ENCODE peak calls at places on chromosomes 6 and 20, in four cellular contexts. One of them, this sample, is unnamed.

GRCh38 chr6:153210083-153210482 is 79.0 kb upstream of the RGS17 start:
- DNase-seq in GM23338: no peak
- DNase-seq in Peyer's patch: no peak
- DNase-seq in breast epithelium: no peak
- DNase-seq in this sample: no peak

GRCh38 chr6:112665815-112666214 is 318.7 kb downstream of the RFPL4B start:
- DNase-seq in breast epithelium: no peak
- DNase-seq in GM23338: no peak
- DNase-seq in Peyer's patch: no peak
- DNase-seq in this sample: no peak

GRCh38 chr6:154308986-154309385 is 47.6 kb downstream of the IPCEF1 start:
- DNase-seq in Peyer's patch: no peak
- DNase-seq in GM23338: no peak
- DNase-seq in breast epithelium: no peak
- DNase-seq in this sample: no peak

GRCh38 chr20:21534453-21534852 is 20.6 kb upstream of the NKX2-2 start:
- DNase-seq in Peyer's patch: no peak
- DNase-seq in GM23338: no peak
- DNase-seq in breast epithelium: no peak
- DNase-seq in this sample: peak

GRCh38 chr6:77089776-77090175 is 373.5 kb downstream of the HTR1B start:
- DNase-seq in GM23338: no peak
- DNase-seq in breast epithelium: no peak
- DNase-seq in Peyer's patch: no peak
- DNase-seq in this sample: no peak

GRCh38 chr20:34301587-34302311 is 1.4 kb downstream of the AHCY start:
- DNase-seq in breast epithelium: no peak
- DNase-seq in Peyer's patch: no peak
- DNase-seq in GM23338: no peak
- DNase-seq in this sample: no peak

GRCh38 chr6:82783587-82784253 is 281.9 kb downstream of the UBE3D start:
- DNase-seq in GM23338: peak
- DNase-seq in breast epithelium: no peak
- DNase-seq in Peyer's patch: no peak
- DNase-seq in this sample: no peak

GRCh38 chr20:12928755-12929401 is 79.9 kb upstream of the SPTLC3 start:
- DNase-seq in breast epithelium: no peak
- DNase-seq in Peyer's patch: no peak
- DNase-seq in GM23338: no peak
- DNase-seq in this sample: no peak

GRCh38 chr20:36786246-36786645 is 12.7 kb upstream of the DSN1 start:
- DNase-seq in GM23338: no peak
- DNase-seq in Peyer's patch: no peak
- DNase-seq in breast epithelium: no peak
- DNase-seq in this sample: no peak

GRCh38 chr20:21395666-21396044 is 1.7 kb downstream of the NKX2-4 start:
- DNase-seq in Peyer's patch: no peak
- DNase-seq in GM23338: peak
- DNase-seq in breast epithelium: no peak
- DNase-seq in this sample: no peak

GRCh38 chr20:37042986-37043972 is 52.5 kb downstream of the RBL1 start:
- DNase-seq in Peyer's patch: peak
- DNase-seq in GM23338: no peak
- DNase-seq in breast epithelium: no peak
- DNase-seq in this sample: no peak

GRCh38 chr6:109379706-109380105 is 2.6 kb downstream of the CD164 start:
- DNase-seq in Peyer's patch: no peak
- DNase-seq in GM23338: no peak
- DNase-seq in breast epithelium: no peak
- DNase-seq in this sample: no peak

GRCh38 chr6:143241110-143241509 is 180.4 kb downstream of the AIG1 start:
- DNase-seq in GM23338: no peak
- DNase-seq in Peyer's patch: no peak
- DNase-seq in breast epithelium: no peak
- DNase-seq in this sample: no peak

GRCh38 chr6:29730575-29731126 is 7.4 kb downstream of the HLA-F start:
- DNase-seq in GM23338: no peak
- DNase-seq in Peyer's patch: no peak
- DNase-seq in breast epithelium: no peak
- DNase-seq in this sample: no peak

DNA sequence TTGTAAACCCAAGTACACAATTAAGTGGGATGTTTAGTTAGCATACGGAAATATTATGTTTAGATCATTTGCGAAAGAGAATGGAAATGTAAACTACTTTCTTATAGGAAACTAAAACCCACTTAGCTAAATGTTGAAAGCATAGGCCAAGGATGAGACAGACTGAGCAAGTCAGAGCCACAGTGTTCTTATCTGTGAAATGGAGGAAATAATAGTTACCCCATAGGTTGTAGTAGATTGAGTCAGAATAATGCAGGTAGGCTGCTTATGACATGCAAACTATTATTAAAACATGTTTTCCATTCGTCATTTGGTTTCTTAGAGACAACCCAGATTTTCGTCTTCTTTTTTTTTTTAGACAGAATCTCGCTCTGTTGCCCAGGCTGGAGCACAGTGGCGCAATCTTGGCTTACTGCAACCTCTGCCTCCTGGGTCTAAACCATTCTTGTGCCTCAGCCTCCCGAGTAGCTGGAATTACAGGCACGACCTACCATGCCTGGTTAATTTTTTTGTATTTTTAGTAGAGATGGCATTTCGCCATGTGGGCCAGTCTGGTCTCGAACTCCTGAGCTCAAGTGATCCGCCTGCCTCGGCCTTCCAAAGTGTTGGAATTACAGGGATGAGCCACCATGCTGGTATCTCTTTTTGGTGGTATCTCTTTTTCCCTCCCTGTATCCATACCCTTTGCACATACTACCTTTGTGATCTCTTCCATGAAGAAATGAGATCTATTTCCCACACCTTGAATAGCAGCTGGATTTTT is 196.5 kb upstream of the ZNF217 start:
- DNase-seq in Peyer's patch: no peak
- DNase-seq in breast epithelium: no peak
- DNase-seq in GM23338: no peak
- DNase-seq in this sample: no peak
- H3K27ac ChIP-seq in Peyer's patch: no peak
- H3K27ac ChIP-seq in breast epithelium: peak
- H3K27ac ChIP-seq in GM23338: peak
- H3K27ac ChIP-seq in this sample: no peak

DNA sequence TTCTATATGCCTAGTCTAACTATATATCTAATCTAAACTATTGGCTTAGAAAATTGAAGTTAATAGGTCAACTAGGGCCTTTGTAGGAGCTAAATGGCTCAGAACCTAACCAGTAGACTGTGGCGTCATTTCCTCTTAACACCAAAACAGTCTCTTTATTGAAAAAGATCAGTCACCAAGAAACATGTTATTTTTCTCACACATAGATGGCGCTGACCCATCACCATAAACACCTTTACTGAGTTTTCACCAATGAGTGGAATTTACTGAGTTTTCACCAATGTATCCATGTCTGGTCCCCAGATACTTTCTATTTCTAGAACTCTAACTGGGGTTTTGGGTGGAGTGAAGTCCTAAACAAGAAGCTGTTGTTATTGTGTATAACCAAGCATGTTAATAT is 636.0 kb downstream of the BCKDHB start:
- DNase-seq in GM23338: peak
- DNase-seq in breast epithelium: no peak
- DNase-seq in Peyer's patch: no peak
- DNase-seq in this sample: no peak
- TF ChIP-seq CTCF in GM23338: peak
- TF ChIP-seq CTCF in breast epithelium: no peak
- TF ChIP-seq CTCF in Peyer's patch: no peak
- TF ChIP-seq CTCF in this sample: no peak

DNA sequence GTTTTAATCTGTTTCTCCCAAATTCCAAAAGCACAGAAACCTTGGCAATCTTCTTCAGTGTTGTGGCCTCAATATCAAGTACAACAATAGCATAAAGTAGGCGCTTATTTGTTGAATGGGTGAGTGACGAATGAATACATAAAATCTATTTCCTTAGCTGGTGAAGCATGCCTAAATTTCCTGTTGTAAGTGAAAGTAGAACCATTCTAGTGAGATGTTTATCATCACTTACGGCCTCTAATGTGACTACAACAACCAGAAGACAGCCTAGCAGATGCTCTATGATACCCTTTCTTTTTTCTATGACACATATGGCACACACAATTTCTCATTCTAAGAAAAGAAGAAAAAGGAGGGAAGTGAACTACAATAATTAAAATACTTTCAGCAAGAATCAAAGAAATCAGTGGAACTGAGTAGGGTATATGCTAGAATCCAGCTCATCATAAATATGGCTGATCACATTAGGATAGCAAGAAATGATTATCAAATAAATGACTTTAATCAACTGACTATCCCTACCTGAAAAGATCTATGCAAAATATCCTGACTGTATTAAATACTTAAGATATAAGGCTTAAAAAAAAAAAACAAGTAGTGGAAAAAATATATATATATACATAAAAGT is 67.4 kb downstream of the BTBD9 start:
- DNase-seq in breast epithelium: no peak
- DNase-seq in GM23338: no peak
- DNase-seq in Peyer's patch: no peak
- DNase-seq in this sample: no peak
- H3K4me3 ChIP-seq in breast epithelium: no peak
- H3K4me3 ChIP-seq in GM23338: no peak
- H3K4me3 ChIP-seq in Peyer's patch: no peak
- H3K4me3 ChIP-seq in this sample: no peak

GRCh38 chr20:23420943-23421925 is at the start of gene NAPB:
- DNase-seq in breast epithelium: peak
- DNase-seq in GM23338: peak
- DNase-seq in Peyer's patch: peak
- DNase-seq in this sample: peak
- H3K27ac ChIP-seq in breast epithelium: peak
- H3K27ac ChIP-seq in GM23338: no peak
- H3K27ac ChIP-seq in Peyer's patch: peak
- H3K27ac ChIP-seq in this sample: peak

DNA sequence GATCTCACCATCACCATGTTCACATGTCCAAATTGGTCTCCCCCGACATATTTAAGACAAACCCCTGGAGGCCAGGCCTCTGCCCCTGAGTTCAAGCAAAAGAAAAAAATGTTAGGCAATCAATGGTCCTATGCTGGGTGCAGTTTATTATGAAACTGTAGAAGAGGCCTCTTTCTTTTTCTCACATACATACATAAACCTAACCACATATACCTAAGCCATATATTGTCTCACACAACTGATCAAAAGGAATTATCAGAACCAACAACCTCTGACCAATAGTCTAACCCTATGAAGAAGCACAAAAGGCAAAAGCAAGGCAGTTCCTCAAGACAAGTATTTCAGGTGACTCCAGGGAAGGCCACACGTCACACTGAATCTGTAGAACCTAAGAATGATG is 49.9 kb downstream of the ILRUN start:
- DNase-seq in breast epithelium: no peak
- DNase-seq in Peyer's patch: no peak
- DNase-seq in GM23338: no peak
- DNase-seq in this sample: no peak
- TF ChIP-seq CTCF in breast epithelium: no peak
- TF ChIP-seq CTCF in Peyer's patch: no peak
- TF ChIP-seq CTCF in GM23338: no peak
- TF ChIP-seq CTCF in this sample: no peak

GRCh38 chr20:19212524-19213502 is at the start of gene SLC24A3:
- DNase-seq in Peyer's patch: no peak
- DNase-seq in breast epithelium: peak
- DNase-seq in GM23338: peak
- DNase-seq in this sample: peak
- H3K4me3 ChIP-seq in Peyer's patch: peak
- H3K4me3 ChIP-seq in breast epithelium: peak
- H3K4me3 ChIP-seq in GM23338: peak
- H3K4me3 ChIP-seq in this sample: peak

GRCh38 chr20:23629017-23629541 is 8.7 kb downstream of the CST3 start:
- DNase-seq in Peyer's patch: no peak
- DNase-seq in GM23338: no peak
- DNase-seq in breast epithelium: no peak
- DNase-seq in this sample: no peak

GRCh38 chr20:23631226-23631822 is 6.4 kb downstream of the CST3 start:
- DNase-seq in Peyer's patch: no peak
- DNase-seq in breast epithelium: no peak
- DNase-seq in GM23338: no peak
- DNase-seq in this sample: no peak

GRCh38 chr20:23628402-23629016 is 9.2 kb downstream of the CST3 start:
- DNase-seq in Peyer's patch: no peak
- DNase-seq in breast epithelium: no peak
- DNase-seq in GM23338: no peak
- DNase-seq in this sample: no peak

GRCh38 chr20:23630392-23630849 is 7.3 kb downstream of the CST3 start:
- DNase-seq in breast epithelium: no peak
- DNase-seq in Peyer's patch: no peak
- DNase-seq in GM23338: no peak
- DNase-seq in this sample: no peak

GRCh38 chr20:23629542-23630391 is 8.0 kb downstream of the CST3 start:
- DNase-seq in Peyer's patch: no peak
- DNase-seq in GM23338: no peak
- DNase-seq in breast epithelium: no peak
- DNase-seq in this sample: no peak
- H3K27ac ChIP-seq in Peyer's patch: peak
- H3K27ac ChIP-seq in GM23338: no peak
- H3K27ac ChIP-seq in breast epithelium: peak
- H3K27ac ChIP-seq in this sample: no peak

DNA sequence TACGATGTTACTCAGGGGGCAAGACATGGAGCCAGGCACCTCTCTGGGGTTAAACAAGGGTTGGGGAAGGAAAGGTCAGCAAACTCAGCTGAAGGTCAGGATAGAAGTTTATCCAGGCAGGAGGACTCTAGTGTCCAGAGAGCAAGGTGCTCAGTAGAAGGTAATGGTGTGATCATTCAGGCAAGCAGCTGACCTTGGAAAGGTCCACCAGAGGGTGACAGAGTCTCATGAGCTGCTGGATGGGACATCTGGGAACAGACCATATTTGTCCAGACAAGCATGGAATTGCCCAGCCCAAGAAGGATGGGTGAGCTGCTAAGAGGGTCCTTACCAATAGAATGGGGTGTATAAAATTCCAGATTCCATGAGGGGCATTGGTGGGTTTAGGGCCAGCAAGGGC is 89.5 kb downstream of the MAP3K7 start:
- DNase-seq in Peyer's patch: no peak
- DNase-seq in GM23338: no peak
- DNase-seq in breast epithelium: no peak
- DNase-seq in this sample: no peak
- TF ChIP-seq CTCF in Peyer's patch: no peak
- TF ChIP-seq CTCF in GM23338: peak
- TF ChIP-seq CTCF in breast epithelium: no peak
- TF ChIP-seq CTCF in this sample: no peak

DNA sequence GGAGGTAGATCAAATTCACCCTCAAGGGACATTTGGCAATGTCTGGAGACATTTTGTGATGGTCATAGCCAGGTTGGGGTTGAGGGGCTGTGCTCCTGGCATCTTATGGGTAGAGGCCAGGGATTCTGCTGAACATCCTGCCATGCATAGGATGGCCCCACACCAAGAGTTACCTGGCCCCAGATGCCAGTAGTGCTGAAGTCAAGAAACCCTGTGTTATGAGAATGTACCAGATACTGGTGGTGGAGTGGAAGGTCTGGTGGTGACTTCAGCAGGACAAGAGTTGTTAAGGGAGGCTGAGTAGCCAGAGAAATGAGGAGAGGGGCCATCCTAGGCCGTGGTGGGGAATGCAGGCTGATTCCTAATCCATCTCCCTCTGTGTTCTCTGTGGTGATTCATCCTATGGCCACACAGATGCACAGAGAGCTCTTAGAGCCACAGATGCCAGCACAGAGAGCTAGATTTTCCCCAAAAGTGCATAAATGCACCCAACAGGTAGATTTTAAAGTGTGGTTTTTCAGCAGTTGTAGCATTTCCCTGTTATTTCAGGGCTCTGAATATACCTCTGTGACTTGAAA is 43.6 kb downstream of the CDYL start:
- DNase-seq in GM23338: no peak
- DNase-seq in Peyer's patch: no peak
- DNase-seq in breast epithelium: no peak
- DNase-seq in this sample: no peak
- H3K4me3 ChIP-seq in GM23338: no peak
- H3K4me3 ChIP-seq in Peyer's patch: no peak
- H3K4me3 ChIP-seq in breast epithelium: no peak
- H3K4me3 ChIP-seq in this sample: no peak